ENCODE peak calls at places on chromosomes 12 and 14, in seven cellular contexts. One of them, this sample, is unnamed.

GRCh38 chr12:32400114-32400672 is 835 bp downstream of the FGD4 start:
- DNase-seq in DND-41: no peak
- DNase-seq in WTC11: peak; percentile 52
- DNase-seq in colonic mucosa: peak; percentile 66
- DNase-seq in lower leg skin: no peak
- DNase-seq in fibroblast of lung: no peak
- DNase-seq in mammary epithelial cell: peak; percentile 55
- DNase-seq in this sample: no peak

GRCh38 chr14:68459480-68460136 is 333.3 kb downstream of the ZFP36L1 start:
- DNase-seq in DND-41: no peak
- DNase-seq in WTC11: no peak
- DNase-seq in colonic mucosa: no peak
- DNase-seq in lower leg skin: no peak
- DNase-seq in fibroblast of lung: no peak
- DNase-seq in mammary epithelial cell: no peak
- DNase-seq in this sample: no peak

GRCh38 chr14:101838476-101838875 is 77.0 kb downstream of the PPP2R5C start:
- DNase-seq in DND-41: peak; percentile 35
- DNase-seq in WTC11: no peak
- DNase-seq in colonic mucosa: no peak
- DNase-seq in lower leg skin: no peak
- DNase-seq in fibroblast of lung: no peak
- DNase-seq in mammary epithelial cell: no peak
- DNase-seq in this sample: no peak

GRCh38 chr12:10385181-10385613 is 4.6 kb downstream of the KLRK1 start:
- DNase-seq in DND-41: no peak
- DNase-seq in WTC11: no peak
- DNase-seq in colonic mucosa: no peak
- DNase-seq in lower leg skin: no peak
- DNase-seq in fibroblast of lung: peak; percentile 89
- DNase-seq in mammary epithelial cell: peak; percentile 73
- DNase-seq in this sample: no peak

GRCh38 chr14:75282166-75282547 is 3.5 kb downstream of the FOS start:
- DNase-seq in DND-41: no peak
- DNase-seq in WTC11: no peak
- DNase-seq in colonic mucosa: no peak
- DNase-seq in lower leg skin: no peak
- DNase-seq in fibroblast of lung: peak; percentile 15
- DNase-seq in mammary epithelial cell: peak; percentile 23
- DNase-seq in this sample: no peak

GRCh38 chr14:61965030-61965745 is 203.0 kb downstream of the SNAPC1 start:
- DNase-seq in DND-41: no peak
- DNase-seq in WTC11: no peak
- DNase-seq in colonic mucosa: no peak
- DNase-seq in lower leg skin: no peak
- DNase-seq in fibroblast of lung: peak; percentile 86
- DNase-seq in mammary epithelial cell: peak; percentile 94
- DNase-seq in this sample: no peak

GRCh38 chr14:51093371-51094281 is 1.3 kb downstream of the TRIM9 start:
- DNase-seq in DND-41: peak; percentile 21
- DNase-seq in WTC11: peak; percentile 66
- DNase-seq in colonic mucosa: peak; percentile 40
- DNase-seq in lower leg skin: no peak
- DNase-seq in fibroblast of lung: peak; percentile 20
- DNase-seq in mammary epithelial cell: peak; percentile 35
- DNase-seq in this sample: peak; percentile 49

GRCh38 chr12:24921251-24922038 is 27.5 kb downstream of the BCAT1 start:
- DNase-seq in DND-41: no peak
- DNase-seq in WTC11: no peak
- DNase-seq in colonic mucosa: no peak
- DNase-seq in lower leg skin: no peak
- DNase-seq in fibroblast of lung: peak; percentile 62
- DNase-seq in mammary epithelial cell: peak; percentile 43
- DNase-seq in this sample: no peak

GRCh38 chr14:30553311-30553989 is 5.5 kb upstream of the G2E3 start:
- DNase-seq in DND-41: no peak
- DNase-seq in WTC11: no peak
- DNase-seq in colonic mucosa: no peak
- DNase-seq in lower leg skin: no peak
- DNase-seq in fibroblast of lung: peak; percentile 89
- DNase-seq in mammary epithelial cell: peak; percentile 82
- DNase-seq in this sample: no peak

GRCh38 chr12:43332977-43333649 is 218.9 kb downstream of the ADAMTS20 start:
- DNase-seq in DND-41: no peak
- DNase-seq in WTC11: no peak
- DNase-seq in colonic mucosa: no peak
- DNase-seq in lower leg skin: no peak
- DNase-seq in fibroblast of lung: peak; percentile 90
- DNase-seq in mammary epithelial cell: peak; percentile 54
- DNase-seq in this sample: no peak

GRCh38 chr12:2126676-2127406 is 74.1 kb downstream of the CACNA1C start:
- DNase-seq in DND-41: no peak
- DNase-seq in WTC11: no peak
- DNase-seq in colonic mucosa: no peak
- DNase-seq in lower leg skin: no peak
- DNase-seq in fibroblast of lung: no peak
- DNase-seq in mammary epithelial cell: no peak
- DNase-seq in this sample: no peak

GRCh38 chr12:19129486-19130223 is at the start of gene PLEKHA5:
- DNase-seq in DND-41: peak; percentile 70
- DNase-seq in WTC11: peak; percentile 75
- DNase-seq in colonic mucosa: peak; percentile 70
- DNase-seq in lower leg skin: peak; percentile 33
- DNase-seq in fibroblast of lung: peak; percentile 72
- DNase-seq in mammary epithelial cell: peak; percentile 63
- DNase-seq in this sample: peak; percentile 9
- TF ChIP-seq CTCF in DND-41: peak; percentile 40
- TF ChIP-seq CTCF in WTC11: no peak
- TF ChIP-seq CTCF in colonic mucosa: no peak
- TF ChIP-seq CTCF in lower leg skin: no peak
- TF ChIP-seq CTCF in fibroblast of lung: no peak
- TF ChIP-seq CTCF in mammary epithelial cell: peak; percentile 55
- TF ChIP-seq CTCF in this sample: no peak

GRCh38 chr12:114853003-114853529 is 169.1 kb upstream of the TBX3 start:
- DNase-seq in DND-41: no peak
- DNase-seq in WTC11: no peak
- DNase-seq in colonic mucosa: no peak
- DNase-seq in lower leg skin: no peak
- DNase-seq in fibroblast of lung: no peak
- DNase-seq in mammary epithelial cell: no peak
- DNase-seq in this sample: no peak

GRCh38 chr12:114863911-114864310 is 179.9 kb upstream of the TBX3 start:
- DNase-seq in DND-41: no peak
- DNase-seq in WTC11: no peak
- DNase-seq in colonic mucosa: no peak
- DNase-seq in lower leg skin: no peak
- DNase-seq in fibroblast of lung: no peak
- DNase-seq in mammary epithelial cell: no peak
- DNase-seq in this sample: no peak

GRCh38 chr12:114855678-114856077 is 171.7 kb upstream of the TBX3 start:
- DNase-seq in DND-41: no peak
- DNase-seq in WTC11: no peak
- DNase-seq in colonic mucosa: no peak
- DNase-seq in lower leg skin: no peak
- DNase-seq in fibroblast of lung: no peak
- DNase-seq in mammary epithelial cell: no peak
- DNase-seq in this sample: no peak

GRCh38 chr12:114860969-114861368 is 177.0 kb upstream of the TBX3 start:
- DNase-seq in DND-41: no peak
- DNase-seq in WTC11: no peak
- DNase-seq in colonic mucosa: no peak
- DNase-seq in lower leg skin: no peak
- DNase-seq in fibroblast of lung: no peak
- DNase-seq in mammary epithelial cell: no peak
- DNase-seq in this sample: no peak

DNA sequence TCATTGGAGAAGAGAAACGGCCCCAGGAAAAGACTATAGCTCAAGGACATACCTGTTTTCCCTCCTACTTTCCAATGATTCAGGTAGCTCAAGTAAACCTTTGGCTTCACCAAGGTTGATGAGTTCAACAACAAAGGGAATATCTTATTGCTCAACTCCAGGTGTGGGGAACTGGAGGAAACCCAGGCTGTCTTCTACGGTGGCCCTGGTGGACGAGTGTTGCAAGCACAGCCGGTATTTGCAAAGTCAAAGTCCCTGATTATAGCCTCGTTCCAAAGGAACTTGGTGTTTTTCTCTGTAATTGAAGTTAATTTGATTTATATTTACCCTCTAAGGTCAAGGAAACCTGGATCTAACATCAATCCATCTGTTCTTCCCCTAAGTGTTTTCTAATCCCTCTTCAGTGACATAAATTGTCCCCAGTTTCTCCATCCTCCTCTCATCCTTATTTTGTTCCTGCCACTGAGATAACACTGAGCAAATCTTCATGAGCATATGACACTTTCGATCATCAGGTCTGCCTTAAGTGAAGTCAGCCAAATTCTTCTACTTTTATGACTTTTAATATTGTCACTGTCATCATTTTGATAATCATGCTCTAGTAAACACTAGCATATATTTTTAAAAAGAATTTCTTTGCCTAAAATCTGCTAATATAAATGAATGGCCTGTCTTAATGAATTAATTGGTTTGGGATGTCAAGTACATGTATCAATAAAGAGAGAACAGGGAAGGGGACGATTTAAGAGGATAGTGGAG is 174.6 kb upstream of the TBX3 start:
- DNase-seq in DND-41: no peak
- DNase-seq in WTC11: peak; percentile 36
- DNase-seq in colonic mucosa: no peak
- DNase-seq in lower leg skin: no peak
- DNase-seq in fibroblast of lung: no peak
- DNase-seq in mammary epithelial cell: peak; percentile 26
- DNase-seq in this sample: no peak
- TF ChIP-seq CTCF in DND-41: no peak
- TF ChIP-seq CTCF in WTC11: peak; percentile 54
- TF ChIP-seq CTCF in colonic mucosa: no peak
- TF ChIP-seq CTCF in lower leg skin: no peak
- TF ChIP-seq CTCF in fibroblast of lung: peak; percentile 11
- TF ChIP-seq CTCF in mammary epithelial cell: peak; percentile 24
- TF ChIP-seq CTCF in this sample: no peak

DNA sequence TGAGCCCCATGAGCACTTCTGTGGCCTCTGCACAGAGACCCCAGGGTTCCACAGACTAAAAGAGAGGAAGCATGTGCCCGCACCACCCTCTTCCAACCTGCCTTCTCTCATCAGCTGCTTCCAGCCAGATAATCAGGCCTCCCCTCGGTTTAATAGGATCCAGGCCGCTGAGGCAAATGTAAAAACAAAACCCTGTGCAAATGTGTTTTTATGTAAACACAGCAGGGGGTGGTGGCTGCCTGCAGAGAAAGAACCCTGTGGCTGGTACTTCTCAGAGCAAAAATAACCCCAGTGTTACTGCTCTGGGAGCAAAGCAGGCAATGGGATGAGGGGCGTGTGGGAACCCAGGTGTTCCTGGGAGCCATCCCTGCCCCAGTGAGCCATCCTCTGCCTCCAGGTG is 46.2 kb downstream of the WSCD2 start:
- DNase-seq in DND-41: no peak
- DNase-seq in WTC11: peak; percentile 17
- DNase-seq in colonic mucosa: no peak
- DNase-seq in lower leg skin: no peak
- DNase-seq in fibroblast of lung: no peak
- DNase-seq in mammary epithelial cell: no peak
- DNase-seq in this sample: no peak
- TF ChIP-seq CTCF in DND-41: no peak
- TF ChIP-seq CTCF in WTC11: no peak
- TF ChIP-seq CTCF in colonic mucosa: no peak
- TF ChIP-seq CTCF in lower leg skin: no peak
- TF ChIP-seq CTCF in fibroblast of lung: no peak
- TF ChIP-seq CTCF in mammary epithelial cell: peak; percentile 7
- TF ChIP-seq CTCF in this sample: no peak

DNA sequence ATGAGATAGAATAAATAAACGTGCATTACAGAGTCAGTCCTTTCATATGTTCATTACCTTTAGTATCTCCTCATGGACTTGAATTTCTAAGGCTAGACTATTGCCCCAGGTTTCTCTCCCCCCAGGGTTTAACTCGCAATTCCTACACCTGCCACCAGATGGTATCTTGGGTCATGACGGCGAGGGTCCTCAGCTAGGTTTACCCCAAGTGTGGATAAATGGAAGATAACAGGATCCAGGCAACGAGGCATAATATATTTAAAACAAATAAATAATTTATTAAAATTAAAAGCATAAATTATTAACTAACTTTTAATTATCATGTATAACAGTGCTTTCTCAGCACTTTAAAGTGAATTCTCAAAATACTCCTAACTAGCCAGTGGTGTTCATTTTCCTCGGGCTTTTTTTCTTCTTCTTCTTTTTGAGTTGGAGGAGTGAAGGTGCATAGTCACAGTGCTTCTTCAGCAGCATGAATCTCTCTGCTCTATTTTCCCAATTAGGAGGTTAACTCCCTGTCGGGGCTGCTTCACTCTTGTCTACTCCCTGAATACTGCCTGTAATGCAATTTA is 243.5 kb upstream of the CAND1 start:
- DNase-seq in DND-41: peak; percentile 64
- DNase-seq in WTC11: peak; percentile 81
- DNase-seq in colonic mucosa: peak; percentile 40
- DNase-seq in lower leg skin: no peak
- DNase-seq in fibroblast of lung: no peak
- DNase-seq in mammary epithelial cell: peak; percentile 28
- DNase-seq in this sample: peak; percentile 9
- TF ChIP-seq CTCF in DND-41: peak; percentile 81
- TF ChIP-seq CTCF in WTC11: peak; percentile 71
- TF ChIP-seq CTCF in colonic mucosa: peak; percentile 63
- TF ChIP-seq CTCF in lower leg skin: no peak
- TF ChIP-seq CTCF in fibroblast of lung: peak; percentile 74
- TF ChIP-seq CTCF in mammary epithelial cell: peak; percentile 84
- TF ChIP-seq CTCF in this sample: peak; percentile 83

DNA sequence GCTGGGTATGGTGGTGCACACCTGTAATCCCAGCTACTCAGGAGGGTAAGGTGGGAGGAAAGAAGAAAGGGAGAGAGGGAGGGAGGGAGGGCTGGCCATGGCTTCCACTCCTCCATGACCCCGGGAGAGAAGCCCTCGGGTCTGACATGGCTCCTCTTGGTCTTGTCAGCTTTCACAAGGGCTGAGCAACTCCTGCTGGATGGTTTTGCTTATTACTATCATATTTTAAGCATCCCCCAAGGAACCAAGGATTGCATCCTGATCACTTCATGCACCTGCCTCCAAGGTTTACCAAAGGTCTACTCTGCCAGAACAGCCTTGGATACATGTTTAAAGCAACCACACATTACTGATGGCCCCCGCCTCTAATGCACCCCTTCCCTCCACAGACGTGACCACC is 28.0 kb upstream of the NCOR2 start:
- DNase-seq in DND-41: no peak
- DNase-seq in WTC11: no peak
- DNase-seq in colonic mucosa: no peak
- DNase-seq in lower leg skin: no peak
- DNase-seq in fibroblast of lung: no peak
- DNase-seq in mammary epithelial cell: no peak
- DNase-seq in this sample: no peak
- TF ChIP-seq CTCF in DND-41: no peak
- TF ChIP-seq CTCF in WTC11: no peak
- TF ChIP-seq CTCF in colonic mucosa: no peak
- TF ChIP-seq CTCF in lower leg skin: no peak
- TF ChIP-seq CTCF in fibroblast of lung: no peak
- TF ChIP-seq CTCF in mammary epithelial cell: no peak
- TF ChIP-seq CTCF in this sample: no peak

DNA sequence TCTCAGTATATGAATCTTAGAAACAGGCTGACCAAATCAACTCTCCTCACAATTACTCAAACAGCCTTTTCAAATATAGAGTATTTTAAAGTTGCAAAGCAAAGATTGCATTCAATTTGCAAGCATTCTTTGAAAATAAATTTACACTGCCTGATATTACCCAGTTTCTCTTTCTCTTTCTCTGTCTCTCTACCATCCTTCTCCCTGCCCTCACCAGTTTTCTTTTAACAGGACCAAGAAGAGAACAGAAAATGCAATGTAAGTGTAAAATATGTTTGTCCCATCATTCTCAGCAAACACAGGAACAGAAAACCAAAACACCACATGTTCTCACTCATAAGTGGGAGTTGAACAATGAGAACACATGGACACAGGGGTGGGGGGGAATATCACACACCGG is 520.3 kb upstream of the USP15 start:
- DNase-seq in DND-41: no peak
- DNase-seq in WTC11: no peak
- DNase-seq in colonic mucosa: no peak
- DNase-seq in lower leg skin: no peak
- DNase-seq in fibroblast of lung: no peak
- DNase-seq in mammary epithelial cell: no peak
- DNase-seq in this sample: no peak
- TF ChIP-seq CTCF in DND-41: no peak
- TF ChIP-seq CTCF in WTC11: no peak
- TF ChIP-seq CTCF in colonic mucosa: no peak
- TF ChIP-seq CTCF in lower leg skin: no peak
- TF ChIP-seq CTCF in fibroblast of lung: no peak
- TF ChIP-seq CTCF in mammary epithelial cell: no peak
- TF ChIP-seq CTCF in this sample: no peak

This sample was measured in CD4-positive, alpha-beta T cell.